ENCODE peak calls at places on chromosomes 11 and 22, in four cellular contexts. H, L, C and I are unnamed samples.

GRCh38 chr11:69823641-69824285 is 4.5 kb upstream of the FGF3 start:
- DNase-seq in H (no peak), L (no peak), C (no peak), I (no peak)

GRCh38 chr11:106872246-106872645 is 146.0 kb downstream of the GUCY1A2 start:
- DNase-seq in H (no peak), L (no peak), C (no peak), I (no peak)

GRCh38 chr11:8218409-8218808 is 45.3 kb downstream of the LMO1 start:
- DNase-seq in H (no peak), L (no peak), C (no peak), I (no peak)

GRCh38 chr11:44017443-44018126 is 30.2 kb upstream of the ACCSL start:
- DNase-seq in H (no peak), L (no peak), C (no peak), I (no peak)

GRCh38 chr11:99632969-99633368 is 612.2 kb downstream of the CNTN5 start:
- DNase-seq in H (no peak), L (no peak), C (no peak), I (no peak)

GRCh38 chr11:101707477-101707876 is 123.7 kb upstream of the TRPC6 start:
- DNase-seq in H (no peak), L (no peak), C (no peak), I (no peak)

GRCh38 chr11:36266767-36267166 is 22.5 kb downstream of the COMMD9 start:
- DNase-seq in H (no peak), L (no peak), C (no peak), I (no peak)

GRCh38 chr11:134275534-134276395 is at the start of gene GLB1L3:
- DNase-seq in H (peak; percentile 41), L (peak; percentile 21), C (no peak), I (no peak)

GRCh38 chr11:110565690-110566336 is 136.1 kb downstream of the FDX1 start:
- DNase-seq in H (no peak), L (no peak), C (no peak), I (no peak)

GRCh38 chr11:65651589-65652510 is 10.9 kb downstream of the RELA start:
- DNase-seq in H (peak; percentile 62), L (no peak), C (no peak), I (peak; percentile 38)

GRCh38 chr11:71248251-71248570 is 4.2 kb downstream of the SHANK2 start:
- DNase-seq in H (no peak), L (no peak), C (no peak), I (no peak)

GRCh38 chr22:42857845-42858481 is 890 bp upstream of the ARFGAP3 start:
- DNase-seq in H (no peak), L (no peak), C (peak; percentile 14), I (no peak)

GRCh38 chr22:45180280-45180679 is 16.6 kb downstream of the NUP50 start:
- DNase-seq in H (no peak), L (no peak), C (no peak), I (no peak)

GRCh38 chr22:26554956-26555355 is 35.0 kb downstream of the TPST2 start:
- DNase-seq in H (no peak), L (no peak), C (no peak), I (no peak)

GRCh38 chr11:126197277-126197939 is 14.0 kb downstream of the RPUSD4 start:
- DNase-seq in H (no peak), L (no peak), C (no peak), I (peak; percentile 90)

GRCh38 chr11:88016392-88017020 is 158.7 kb downstream of the RAB38 start:
- DNase-seq in H (peak; percentile 12), L (peak; percentile 6), C (peak; percentile 78), I (peak; percentile 84)

GRCh38 chr22:37777122-37777687 is 30.5 kb upstream of the GCAT start:
- DNase-seq in H (peak; percentile 28), L (no peak), C (peak; percentile 21), I (peak; percentile 94)

GRCh38 chr11:83007909-83008580 is 63.7 kb downstream of the RAB30 start:
- DNase-seq in H (peak; percentile 91), L (no peak), C (peak; percentile 88), I (peak; percentile 24)

GRCh38 chr11:131668867-131669780 is 298.7 kb downstream of the NTM start:
- DNase-seq in H (peak; percentile 67), L (peak; percentile 49), C (peak; percentile 17), I (peak; percentile 16)

GRCh38 chr11:119991669-119992068 is 146.2 kb downstream of the TRIM29 start:
- DNase-seq in H (no peak), L (no peak), C (no peak), I (no peak)

GRCh38 chr11:86559311-86559945 is 113.0 kb downstream of the ME3 start:
- DNase-seq in H (no peak), L (no peak), C (no peak), I (peak; percentile 78)

GRCh38 chr11:16280256-16280682 is 76.1 kb downstream of the SOX6 start:
- DNase-seq in H (peak; percentile 61), L (no peak), C (no peak), I (no peak)

GRCh38 chr22:39255449-39256185 is 10.8 kb upstream of the PDGFB start:
- DNase-seq in H (no peak), L (no peak), C (no peak), I (no peak)

GRCh38 chr11:115659061-115659963 is 155.1 kb upstream of the CADM1 start:
- DNase-seq in H (no peak), L (no peak), C (no peak), I (peak; percentile 41)

GRCh38 chr11:111946499-111946898 is 9.4 kb downstream of the DIXDC1 start:
- DNase-seq in H (no peak), L (no peak), C (no peak), I (no peak)
- TF ChIP-seq MAZ in H (no peak), L (no peak), C (no peak), I (no peak)

GRCh38 chr11:72625746-72626636 is 48.2 kb downstream of the PDE2A start:
- DNase-seq in H (peak; percentile 45), L (no peak), C (peak; percentile 53), I (peak; percentile 27)

GRCh38 chr11:72627594-72628281 is 46.5 kb downstream of the PDE2A start:
- DNase-seq in H (no peak), L (no peak), C (no peak), I (no peak)

GRCh38 chr11:72624496-72625201 is 49.6 kb downstream of the PDE2A start:
- DNase-seq in H (no peak), L (no peak), C (no peak), I (no peak)

GRCh38 chr11:72629266-72629665 is 45.0 kb downstream of the PDE2A start:
- DNase-seq in H (no peak), L (no peak), C (no peak), I (no peak)

DNA sequence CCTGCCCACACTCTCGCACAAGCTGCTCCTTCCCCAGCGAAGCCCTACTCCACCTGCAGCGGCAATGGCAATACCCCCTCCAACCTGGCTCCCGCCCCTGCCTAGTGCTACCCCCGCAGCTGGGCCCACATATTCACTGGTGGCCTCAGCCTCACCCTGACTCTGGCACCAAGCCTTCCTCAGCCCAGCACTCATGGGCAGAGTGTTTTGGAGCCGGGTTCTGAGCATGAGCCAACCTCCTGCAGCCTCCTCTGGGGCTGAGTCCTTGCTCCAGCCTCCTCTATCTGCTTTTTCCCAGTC is 47.6 kb downstream of the PDE2A start:
- DNase-seq in H (no peak), L (no peak), C (no peak), I (no peak)
- H3K27ac ChIP-seq in H (no peak overlapping the region), L (no peak overlapping the region), C (no peak overlapping the region), I (no peak overlapping the region)

GRCh38 chr11:32821917-32822560 is 7.7 kb upstream of the PRRG4 start:
- DNase-seq in H (no peak), L (no peak), C (no peak), I (no peak)
- H3K4me2 ChIP-seq in H (no peak overlapping the region), L (no peak overlapping the region), C (no peak overlapping the region), I (no peak overlapping the region)

DNA sequence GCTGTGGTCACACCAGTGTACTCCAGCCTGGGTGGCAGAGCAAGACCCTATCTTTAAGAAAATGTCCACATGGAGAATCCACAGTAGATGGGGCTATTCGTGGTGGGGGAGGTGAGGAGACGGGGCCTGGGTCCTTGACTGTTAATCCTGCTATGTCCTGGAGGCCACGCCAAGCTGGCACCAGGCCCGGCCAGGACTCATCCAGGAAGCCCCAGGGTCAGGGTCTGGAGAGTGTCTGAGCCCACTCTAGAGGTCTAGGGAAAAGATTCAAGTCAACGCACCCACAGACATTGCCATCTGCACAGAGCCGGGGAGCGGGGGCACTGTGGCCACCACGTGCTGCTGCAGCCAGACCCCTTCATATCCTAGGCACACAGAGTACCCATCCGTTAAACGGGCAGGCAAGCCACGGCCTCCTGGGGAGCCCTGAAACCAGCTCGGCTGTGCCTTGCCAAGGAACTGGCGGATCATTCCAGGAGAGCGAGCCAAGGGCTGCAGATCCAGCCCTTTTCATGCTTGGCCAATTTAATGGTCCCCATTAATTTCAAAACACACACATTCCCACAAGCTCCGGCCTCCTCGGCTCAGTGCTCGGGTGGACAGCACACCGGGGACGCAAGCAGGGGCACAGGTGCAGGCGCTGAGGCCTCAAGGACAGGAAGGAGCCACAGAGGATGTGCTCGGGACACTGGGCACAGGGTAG is 24.7 kb downstream of the MACROD1 start:
- DNase-seq in H (no peak), L (no peak), C (no peak), I (no peak)
- TF ChIP-seq MAZ in H (no peak), L (no peak), C (no peak), I (no peak)

DNA sequence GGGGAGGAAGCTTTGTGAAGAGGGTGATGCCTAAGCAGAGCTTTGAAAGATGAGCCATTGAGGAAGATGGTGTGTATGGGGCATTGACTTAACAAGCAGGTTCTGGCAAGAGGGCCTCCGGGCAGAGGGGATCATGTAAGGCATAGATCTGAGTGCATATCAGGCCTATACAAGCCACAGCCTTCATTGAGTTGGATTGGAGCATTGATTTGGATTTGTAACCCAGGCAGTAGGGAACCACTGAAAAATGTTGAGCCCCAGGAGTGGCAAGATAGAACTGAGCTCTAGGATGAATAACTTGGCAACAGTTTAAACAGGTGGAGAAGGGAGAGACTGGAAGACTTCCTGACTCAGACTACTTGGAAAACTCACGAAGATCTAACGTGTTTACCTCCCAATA is 21.4 kb downstream of the PANX1 start:
- DNase-seq in H (no peak), L (no peak), C (no peak), I (no peak)
- H3K27ac ChIP-seq in H (no peak overlapping the region), L (peak overlapping the region; percentile 57), C (no peak overlapping the region), I (no peak overlapping the region)

GRCh38 chr11:12045914-12046635 is 37.6 kb upstream of the DKK3 start:
- DNase-seq in H (no peak), L (no peak), C (no peak), I (peak; percentile 39)

GRCh38 chr11:12044799-12045198 is 36.4 kb upstream of the DKK3 start:
- DNase-seq in H (no peak), L (no peak), C (no peak), I (no peak)

GRCh38 chr11:12043959-12044772 is 35.7 kb upstream of the DKK3 start:
- DNase-seq in H (peak; percentile 77), L (peak; percentile 80), C (peak; percentile 87), I (peak; percentile 100)

GRCh38 chr11:12042215-12042676 is 33.8 kb upstream of the DKK3 start:
- DNase-seq in H (no peak), L (no peak), C (peak; percentile 54), I (peak; percentile 99)

DNA sequence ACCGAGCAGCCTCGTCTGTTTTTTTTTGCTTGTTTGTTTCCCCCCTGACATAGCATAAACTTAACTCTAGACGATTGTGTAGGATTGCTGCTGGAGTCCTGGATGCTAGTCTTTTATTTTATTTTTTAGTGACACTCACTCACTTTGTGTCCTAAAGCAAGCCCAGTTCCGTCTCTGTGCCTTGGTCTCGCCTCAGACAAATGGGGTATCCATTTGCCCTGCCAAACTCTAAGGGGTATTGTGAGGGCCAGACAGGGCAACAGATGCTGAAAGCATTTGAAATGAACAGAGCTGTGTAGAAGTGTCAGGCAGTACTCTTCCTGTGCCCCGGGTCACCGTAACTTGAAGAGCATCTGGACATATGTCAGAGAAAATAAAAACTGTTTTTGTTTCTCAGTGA is 34.8 kb upstream of the DKK3 start:
- DNase-seq in H (no peak), L (no peak), C (no peak), I (no peak)
- H3K4me2 ChIP-seq in H (no peak overlapping the region), L (peak overlapping the region; percentile 76), C (no peak overlapping the region), I (no peak overlapping the region)

GRCh38 chr11:61056566-61056965 is 45.7 kb upstream of the CD5 start:
- DNase-seq in H (no peak), L (no peak), C (no peak), I (no peak)
- TF ChIP-seq MAZ in H (no peak), L (no peak), C (no peak), I (no peak)